ENCODE peak calls at places on chromosomes 1 and 21, in eight cellular contexts. One of them, this sample, is unnamed.

GRCh38 chr1:167499657-167500056 is 18.7 kb downstream of the CD247 start:
- DNase-seq in NCI-H69: no peak
- DNase-seq in T-cell: no peak
- DNase-seq in AG08396: no peak
- DNase-seq in AG04449: no peak
- DNase-seq in cardiac fibroblast: no peak
- DNase-seq in H7: no peak
- DNase-seq in astrocyte of the spinal cord: no peak
- DNase-seq in this sample: no peak

GRCh38 chr1:164999135-164999534 is 357.4 kb downstream of the LMX1A start:
- DNase-seq in NCI-H69: no peak
- DNase-seq in T-cell: no peak
- DNase-seq in AG08396: no peak
- DNase-seq in AG04449: no peak
- DNase-seq in cardiac fibroblast: no peak
- DNase-seq in H7: no peak
- DNase-seq in astrocyte of the spinal cord: no peak
- DNase-seq in this sample: no peak

GRCh38 chr1:242239394-242239793 is 240.5 kb upstream of the MAP1LC3C start:
- DNase-seq in NCI-H69: peak; percentile 98
- DNase-seq in T-cell: no peak
- DNase-seq in AG08396: no peak
- DNase-seq in AG04449: no peak
- DNase-seq in cardiac fibroblast: no peak
- DNase-seq in H7: no peak
- DNase-seq in astrocyte of the spinal cord: no peak
- DNase-seq in this sample: no peak

GRCh38 chr1:73886721-73887120 is 311.3 kb downstream of the LRRIQ3 start:
- DNase-seq in NCI-H69: peak; percentile 86
- DNase-seq in T-cell: no peak
- DNase-seq in AG08396: no peak
- DNase-seq in AG04449: no peak
- DNase-seq in cardiac fibroblast: no peak
- DNase-seq in H7: no peak
- DNase-seq in astrocyte of the spinal cord: no peak
- DNase-seq in this sample: no peak

GRCh38 chr1:108570128-108570527 is 10.2 kb downstream of the EEIG2 start:
- DNase-seq in NCI-H69: peak; percentile 11
- DNase-seq in T-cell: peak; percentile 5
- DNase-seq in AG08396: peak; percentile 16
- DNase-seq in AG04449: no peak
- DNase-seq in cardiac fibroblast: peak; percentile 39
- DNase-seq in H7: peak; percentile 6
- DNase-seq in astrocyte of the spinal cord: no peak
- DNase-seq in this sample: no peak

GRCh38 chr1:235923466-235924008 is 56.8 kb upstream of the LYST start:
- DNase-seq in NCI-H69: peak; percentile 96
- DNase-seq in T-cell: no peak
- DNase-seq in AG08396: peak; percentile 36
- DNase-seq in AG04449: no peak
- DNase-seq in cardiac fibroblast: peak; percentile 61
- DNase-seq in H7: no peak
- DNase-seq in astrocyte of the spinal cord: peak; percentile 43
- DNase-seq in this sample: no peak

GRCh38 chr21:28516011-28516410 is 476.7 kb downstream of the LTN1 start:
- DNase-seq in NCI-H69: no peak
- DNase-seq in T-cell: no peak
- DNase-seq in AG08396: no peak
- DNase-seq in AG04449: no peak
- DNase-seq in cardiac fibroblast: no peak
- DNase-seq in H7: no peak
- DNase-seq in astrocyte of the spinal cord: no peak
- DNase-seq in this sample: no peak

GRCh38 chr1:107609808-107610207 is 355.2 kb downstream of the VAV3 start:
- DNase-seq in NCI-H69: no peak
- DNase-seq in T-cell: no peak
- DNase-seq in AG08396: no peak
- DNase-seq in AG04449: no peak
- DNase-seq in cardiac fibroblast: no peak
- DNase-seq in H7: no peak
- DNase-seq in astrocyte of the spinal cord: no peak
- DNase-seq in this sample: peak; percentile 49

GRCh38 chr1:56472860-56473259 is 106.5 kb downstream of the PLPP3 start:
- DNase-seq in NCI-H69: no peak
- DNase-seq in T-cell: no peak
- DNase-seq in AG08396: no peak
- DNase-seq in AG04449: no peak
- DNase-seq in cardiac fibroblast: no peak
- DNase-seq in H7: no peak
- DNase-seq in astrocyte of the spinal cord: no peak
- DNase-seq in this sample: no peak

GRCh38 chr1:39892611-39893595 is 8.8 kb downstream of the MYCL start:
- DNase-seq in NCI-H69: peak; percentile 69
- DNase-seq in T-cell: no peak
- DNase-seq in AG08396: peak; percentile 72
- DNase-seq in AG04449: peak; percentile 45
- DNase-seq in cardiac fibroblast: peak; percentile 77
- DNase-seq in H7: peak; percentile 80
- DNase-seq in astrocyte of the spinal cord: peak; percentile 78
- DNase-seq in this sample: peak; percentile 56

GRCh38 chr1:92480813-92481597 is 5.7 kb downstream of the GFI1 start:
- DNase-seq in NCI-H69: no peak
- DNase-seq in T-cell: no peak
- DNase-seq in AG08396: no peak
- DNase-seq in AG04449: no peak
- DNase-seq in cardiac fibroblast: no peak
- DNase-seq in H7: peak; percentile 79
- DNase-seq in astrocyte of the spinal cord: no peak
- DNase-seq in this sample: no peak

This sample was measured in epithelial cell of proximal tubule.